ENCODE peak calls at places on chromosome 15, in seven cellular contexts. One of them, this sample, is unnamed. For H3K4me1, the result is how much of the 10 kb centered on the place peaks cover.

GRCh38 chr15:83692820-83693581 is 39.1 kb downstream of the ADAMTSL3 start:
- DNase-seq in suprapubic skin: no peak
- DNase-seq in GM23338: peak
- DNase-seq in transverse colon: no peak
- DNase-seq in HepG2: no peak
- DNase-seq in stomach: no peak
- DNase-seq in HCT116: no peak
- DNase-seq in this sample: no peak

GRCh38 chr15:41154412-41154811 is 38.3 kb upstream of the INO80 start:
- DNase-seq in stomach: no peak
- DNase-seq in HepG2: no peak
- DNase-seq in transverse colon: no peak
- DNase-seq in HCT116: no peak
- DNase-seq in GM23338: no peak
- DNase-seq in suprapubic skin: no peak
- DNase-seq in this sample: no peak

GRCh38 chr15:85620321-85621044 is 174.2 kb downstream of the KLHL25 start:
- DNase-seq in stomach: no peak
- DNase-seq in HepG2: no peak
- DNase-seq in transverse colon: no peak
- DNase-seq in suprapubic skin: no peak
- DNase-seq in HCT116: no peak
- DNase-seq in GM23338: no peak
- DNase-seq in this sample: no peak

GRCh38 chr15:73322665-73323373 is 45.9 kb downstream of the HCN4 start:
- DNase-seq in suprapubic skin: no peak
- DNase-seq in HepG2: no peak
- DNase-seq in HCT116: no peak
- DNase-seq in transverse colon: no peak
- DNase-seq in stomach: no peak
- DNase-seq in GM23338: no peak
- DNase-seq in this sample: no peak

GRCh38 chr15:56243774-56244236 is at the start of gene RFX7:
- DNase-seq in HepG2: peak
- DNase-seq in GM23338: peak
- DNase-seq in transverse colon: peak
- DNase-seq in HCT116: no peak
- DNase-seq in suprapubic skin: peak
- DNase-seq in stomach: peak
- DNase-seq in this sample: peak

GRCh38 chr15:89494941-89495637 is 1.3 kb downstream of the RHCG start:
- DNase-seq in transverse colon: peak
- DNase-seq in stomach: no peak
- DNase-seq in GM23338: peak
- DNase-seq in HCT116: no peak
- DNase-seq in suprapubic skin: peak
- DNase-seq in HepG2: no peak
- DNase-seq in this sample: no peak

GRCh38 chr15:57505949-57506391 is 85.7 kb upstream of the MYZAP start:
- DNase-seq in GM23338: peak
- DNase-seq in HCT116: no peak
- DNase-seq in HepG2: no peak
- DNase-seq in stomach: peak
- DNase-seq in transverse colon: peak
- DNase-seq in suprapubic skin: peak
- DNase-seq in this sample: peak

GRCh38 chr15:88918738-88919137 is 5.6 kb upstream of the MFGE8 start:
- DNase-seq in stomach: peak
- DNase-seq in GM23338: no peak
- DNase-seq in HepG2: no peak
- DNase-seq in HCT116: peak
- DNase-seq in transverse colon: peak
- DNase-seq in suprapubic skin: no peak
- DNase-seq in this sample: peak

GRCh38 chr15:50344006-50344464 is 11.0 kb downstream of the GABPB1 start:
- DNase-seq in HCT116: no peak
- DNase-seq in HepG2: peak
- DNase-seq in transverse colon: peak
- DNase-seq in suprapubic skin: no peak
- DNase-seq in GM23338: no peak
- DNase-seq in stomach: no peak
- DNase-seq in this sample: no peak

GRCh38 chr15:86355798-86356197 is 276.1 kb downstream of the AGBL1 start:
- DNase-seq in stomach: no peak
- DNase-seq in HCT116: no peak
- DNase-seq in suprapubic skin: no peak
- DNase-seq in HepG2: no peak
- DNase-seq in GM23338: peak
- DNase-seq in transverse colon: no peak
- DNase-seq in this sample: no peak

GRCh38 chr15:86183765-86184491 is 104.3 kb downstream of the AGBL1 start:
- DNase-seq in stomach: no peak
- DNase-seq in HepG2: no peak
- DNase-seq in GM23338: no peak
- DNase-seq in transverse colon: no peak
- DNase-seq in HCT116: no peak
- DNase-seq in suprapubic skin: no peak
- DNase-seq in this sample: no peak

GRCh38 chr15:89486726-89487050 is 9.7 kb downstream of the RHCG start:
- DNase-seq in stomach: no peak
- DNase-seq in suprapubic skin: no peak
- DNase-seq in GM23338: peak
- DNase-seq in HepG2: no peak
- DNase-seq in transverse colon: peak
- DNase-seq in HCT116: no peak
- DNase-seq in this sample: no peak

GRCh38 chr15:29695486-29696167 is 126.6 kb downstream of the TJP1 start:
- DNase-seq in HepG2: peak
- DNase-seq in GM23338: peak
- DNase-seq in HCT116: no peak
- DNase-seq in transverse colon: no peak
- DNase-seq in suprapubic skin: no peak
- DNase-seq in stomach: no peak
- DNase-seq in this sample: no peak

GRCh38 chr15:32952901-32953889 is 235.4 kb downstream of the GREM1 start:
- DNase-seq in suprapubic skin: no peak
- DNase-seq in HCT116: no peak
- DNase-seq in transverse colon: no peak
- DNase-seq in stomach: no peak
- DNase-seq in HepG2: no peak
- DNase-seq in GM23338: peak
- DNase-seq in this sample: no peak

DNA sequence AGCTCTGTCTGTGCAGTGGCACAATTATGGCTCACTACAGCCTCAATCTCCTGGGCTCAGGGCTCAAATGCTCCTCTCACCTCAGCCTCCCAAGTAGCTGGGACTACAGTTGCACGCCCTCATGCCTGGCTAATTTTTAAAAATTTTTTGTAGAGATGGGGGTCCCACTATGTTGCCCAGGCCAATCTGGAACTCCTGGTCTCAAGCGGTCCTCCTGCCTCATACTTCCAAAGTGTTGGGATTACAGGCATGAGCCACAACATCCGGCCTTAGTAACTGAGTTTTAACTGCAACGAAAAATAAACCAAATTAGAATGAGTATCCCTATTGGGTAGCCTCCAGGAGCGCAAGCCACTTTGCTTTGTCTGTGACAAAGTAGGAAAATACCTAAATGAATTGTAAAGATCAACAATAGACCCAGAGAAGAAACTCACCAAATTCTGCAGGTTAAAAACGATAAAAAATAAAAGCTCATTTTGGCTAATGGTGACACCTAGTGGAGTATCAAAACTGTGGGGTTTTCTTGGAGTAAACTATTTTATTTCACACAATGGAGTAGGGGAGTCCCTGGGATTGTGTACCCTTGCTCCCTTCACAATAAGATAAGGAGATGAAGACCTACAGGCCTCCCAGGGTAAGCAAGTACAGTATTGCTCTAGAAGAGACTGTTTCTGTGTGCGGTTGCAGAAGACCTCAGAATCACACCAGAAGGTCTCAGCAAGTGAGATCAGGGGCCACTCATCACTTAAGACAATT is 21.0 kb upstream of the CA12 start:
- DNase-seq in stomach: no peak
- DNase-seq in suprapubic skin: no peak
- DNase-seq in transverse colon: no peak
- DNase-seq in HepG2: peak
- DNase-seq in HCT116: no peak
- DNase-seq in GM23338: peak
- DNase-seq in this sample: no peak
- TF ChIP-seq POLR2AphosphoS5 in stomach: no peak
- TF ChIP-seq POLR2AphosphoS5 in suprapubic skin: no peak
- TF ChIP-seq POLR2AphosphoS5 in transverse colon: no peak
- TF ChIP-seq POLR2AphosphoS5 in HepG2: no peak
- TF ChIP-seq POLR2AphosphoS5 in HCT116: no peak
- TF ChIP-seq POLR2AphosphoS5 in GM23338: no peak
- TF ChIP-seq POLR2AphosphoS5 in this sample: no peak

GRCh38 chr15:42267286-42267685 is 5.7 kb upstream of the GANC start:
- DNase-seq in stomach: no peak
- DNase-seq in HepG2: no peak
- DNase-seq in transverse colon: no peak
- DNase-seq in HCT116: no peak
- DNase-seq in GM23338: no peak
- DNase-seq in suprapubic skin: no peak
- DNase-seq in this sample: no peak

GRCh38 chr15:42272768-42273098 is 268 bp upstream of the GANC start:
- DNase-seq in stomach: no peak
- DNase-seq in HepG2: no peak
- DNase-seq in suprapubic skin: no peak
- DNase-seq in GM23338: peak
- DNase-seq in HCT116: no peak
- DNase-seq in transverse colon: no peak
- DNase-seq in this sample: no peak

GRCh38 chr15:42273099-42273899 is at the start of the genes GANC and TMEM87A:
- DNase-seq in GM23338: peak
- DNase-seq in transverse colon: peak
- DNase-seq in stomach: peak
- DNase-seq in HepG2: peak
- DNase-seq in suprapubic skin: peak
- DNase-seq in HCT116: peak
- DNase-seq in this sample: peak

GRCh38 chr15:42270996-42271395 is 2.0 kb upstream of the GANC start:
- DNase-seq in transverse colon: no peak
- DNase-seq in HCT116: no peak
- DNase-seq in suprapubic skin: no peak
- DNase-seq in HepG2: no peak
- DNase-seq in GM23338: no peak
- DNase-seq in stomach: no peak
- DNase-seq in this sample: no peak

DNA sequence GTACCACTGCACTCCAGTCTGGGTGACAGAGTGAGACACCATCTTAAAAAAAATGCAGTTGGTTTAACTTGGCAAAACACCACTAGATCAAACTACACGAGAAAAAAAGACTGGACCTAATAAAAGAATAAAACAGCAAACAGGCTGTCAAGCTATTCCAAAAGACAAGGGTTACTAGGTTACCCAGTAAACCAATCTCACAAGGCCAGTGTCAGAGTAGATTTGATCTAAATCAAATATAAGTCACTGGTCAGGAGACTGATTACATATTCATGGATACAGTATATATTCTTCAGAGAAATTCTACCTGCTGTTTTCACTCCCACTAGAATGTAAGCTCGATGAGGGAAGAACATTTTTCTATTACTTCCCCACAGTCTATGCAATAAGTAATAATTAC is 2.5 kb upstream of the GANC start:
- DNase-seq in HepG2: no peak
- DNase-seq in GM23338: no peak
- DNase-seq in transverse colon: no peak
- DNase-seq in suprapubic skin: no peak
- DNase-seq in HCT116: no peak
- DNase-seq in stomach: no peak
- DNase-seq in this sample: no peak
- H3K4me1 ChIP-seq in HepG2: under half
- H3K4me1 ChIP-seq in GM23338: under half
- H3K4me1 ChIP-seq in transverse colon: under half
- H3K4me1 ChIP-seq in suprapubic skin: under half
- H3K4me1 ChIP-seq in HCT116: under half
- H3K4me1 ChIP-seq in stomach: half or more
- H3K4me1 ChIP-seq in this sample: under half

GRCh38 chr15:98150531-98150930 is 190.0 kb downstream of the ARRDC4 start:
- DNase-seq in GM23338: no peak
- DNase-seq in transverse colon: no peak
- DNase-seq in HepG2: no peak
- DNase-seq in suprapubic skin: no peak
- DNase-seq in stomach: no peak
- DNase-seq in HCT116: no peak
- DNase-seq in this sample: no peak

GRCh38 chr15:98146031-98146430 is 185.5 kb downstream of the ARRDC4 start:
- DNase-seq in GM23338: no peak
- DNase-seq in stomach: no peak
- DNase-seq in transverse colon: no peak
- DNase-seq in suprapubic skin: no peak
- DNase-seq in HCT116: no peak
- DNase-seq in HepG2: no peak
- DNase-seq in this sample: no peak

GRCh38 chr15:98151098-98151497 is 190.6 kb downstream of the ARRDC4 start:
- DNase-seq in HCT116: no peak
- DNase-seq in GM23338: no peak
- DNase-seq in transverse colon: no peak
- DNase-seq in HepG2: no peak
- DNase-seq in stomach: no peak
- DNase-seq in suprapubic skin: no peak
- DNase-seq in this sample: no peak

GRCh38 chr15:98147415-98147814 is 186.9 kb downstream of the ARRDC4 start:
- DNase-seq in GM23338: peak
- DNase-seq in HCT116: no peak
- DNase-seq in suprapubic skin: no peak
- DNase-seq in stomach: no peak
- DNase-seq in HepG2: no peak
- DNase-seq in transverse colon: no peak
- DNase-seq in this sample: no peak

GRCh38 chr15:98150084-98150483 is 189.6 kb downstream of the ARRDC4 start:
- DNase-seq in stomach: no peak
- DNase-seq in transverse colon: no peak
- DNase-seq in HCT116: no peak
- DNase-seq in suprapubic skin: no peak
- DNase-seq in HepG2: no peak
- DNase-seq in GM23338: no peak
- DNase-seq in this sample: no peak
- H3K27ac ChIP-seq in stomach: no peak
- H3K27ac ChIP-seq in transverse colon: no peak
- H3K27ac ChIP-seq in HCT116: no peak
- H3K27ac ChIP-seq in suprapubic skin: no peak
- H3K27ac ChIP-seq in HepG2: no peak
- H3K27ac ChIP-seq in GM23338: no peak
- H3K27ac ChIP-seq in this sample: no peak

DNA sequence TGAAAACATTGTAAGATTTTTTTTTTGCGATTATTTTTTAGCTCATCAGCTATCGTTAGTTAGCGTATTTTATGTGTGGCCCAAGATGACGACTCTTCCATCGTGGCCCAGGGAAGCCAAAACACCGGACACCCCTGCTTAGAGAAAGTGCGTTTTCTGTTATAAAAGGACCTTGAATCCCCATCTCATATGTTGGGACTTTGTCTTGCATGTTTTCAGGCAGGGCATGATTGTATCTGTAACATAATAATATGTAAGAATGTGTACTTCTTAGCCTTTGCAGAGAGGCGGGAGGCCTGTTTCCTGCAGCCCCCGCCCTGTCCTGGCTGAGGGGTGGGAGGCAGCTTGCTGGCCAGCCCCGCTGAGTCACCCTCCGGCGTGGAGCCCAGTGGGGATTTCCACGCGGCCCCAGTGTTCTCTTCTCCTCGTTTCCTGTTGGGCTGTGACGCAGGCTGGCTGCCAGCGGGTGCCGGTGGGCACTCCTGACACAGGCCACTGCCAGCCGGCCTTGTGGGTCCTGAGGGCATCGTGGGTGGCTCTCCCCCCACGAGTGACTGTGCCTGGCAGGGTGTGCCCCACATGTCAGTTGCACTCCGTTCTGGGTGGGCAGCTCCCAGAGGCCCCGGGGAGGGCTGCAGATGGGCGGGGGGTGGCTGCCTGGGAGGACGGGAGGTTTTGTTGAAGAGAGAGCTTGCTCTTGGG is 55.6 kb downstream of the SMAD3 start:
- DNase-seq in suprapubic skin: peak
- DNase-seq in transverse colon: peak
- DNase-seq in HCT116: no peak
- DNase-seq in stomach: peak
- DNase-seq in HepG2: no peak
- DNase-seq in GM23338: no peak
- DNase-seq in this sample: peak
- TF ChIP-seq POLR2AphosphoS5 in suprapubic skin: no peak
- TF ChIP-seq POLR2AphosphoS5 in transverse colon: peak
- TF ChIP-seq POLR2AphosphoS5 in HCT116: peak
- TF ChIP-seq POLR2AphosphoS5 in stomach: peak
- TF ChIP-seq POLR2AphosphoS5 in HepG2: no peak
- TF ChIP-seq POLR2AphosphoS5 in GM23338: no peak
- TF ChIP-seq POLR2AphosphoS5 in this sample: peak

This sample was measured in breast epithelium.